ENCODE peak calls at places on chromosomes 4 and X, in four cellular contexts. M is HAP-1; C is BJ; Z is stimulated activated CD4-positive, alpha-beta T cell treated with anti-CD3 and anti-CD28 coated beads, Interleukin-2, amount 100 ng/mL, for 4 hours. P is an unnamed sample.
A peak's percentile ranks its signal among the peaks of the same experiment; 100 is the strongest.

GRCh38 chrX:42755820-42756219 is 22.1 kb downstream of the PPP1R2C start:
- DNase-seq in C (peak; percentile 31), M (no peak), Z (no peak), P (peak; percentile 66)

GRCh38 chrX:147884958-147885357 is 26.8 kb upstream of the FMR1 start:
- DNase-seq in C (no peak), M (no peak), Z (no peak), P (no peak)

GRCh38 chr4:913280-913618 is 18.9 kb downstream of the GAK start:
- DNase-seq in M (no peak), C (no peak), Z (no peak), P (no peak)

GRCh38 chr4:122662701-122663100 is 41.8 kb upstream of the IL21 start:
- DNase-seq in C (no peak), M (no peak), Z (no peak), P (no peak)

GRCh38 chr4:129043523-129043922 is 49.8 kb downstream of the SCLT1 start:
- DNase-seq in C (no peak), M (no peak), Z (no peak), P (peak; percentile 78)

GRCh38 chr4:78629991-78630541 is 78.5 kb downstream of the ANXA3 start:
- DNase-seq in C (no peak), Z (no peak), M (no peak), P (no peak)

GRCh38 chrX:149648932-149649331 is 17.3 kb upstream of the TMEM185A start:
- DNase-seq in Z (no peak), C (no peak), M (no peak), P (no peak)

GRCh38 chrX:13791559-13791958 is 25.3 kb downstream of the GPM6B start:
- DNase-seq in M (peak; percentile 72), Z (no peak), C (no peak), P (no peak)

GRCh38 chr4:88144866-88145300 is 13.6 kb downstream of the ABCG2 start:
- DNase-seq in M (no peak), C (no peak), Z (no peak), P (no peak)

GRCh38 chr4:52051615-52052474 is 741 bp downstream of the SPATA18 start:
- DNase-seq in M (no peak), C (peak; percentile 47), Z (no peak), P (peak; percentile 90)

GRCh38 chr4:40548256-40548655 is 81.4 kb downstream of the RBM47 start:
- DNase-seq in C (no peak), M (no peak), Z (no peak), P (peak; percentile 42)

GRCh38 chr4:37522996-37523395 is 163.2 kb downstream of the RELL1 start:
- DNase-seq in M (no peak), C (no peak), Z (no peak), P (no peak)

GRCh38 chr4:87823741-87824140 is 9.0 kb upstream of the MEPE start:
- DNase-seq in M (no peak), C (no peak), Z (no peak), P (no peak)

GRCh38 chr4:10983885-10984284 is 299.3 kb upstream of the CLNK start:
- DNase-seq in Z (no peak), M (no peak), C (no peak), P (no peak)

GRCh38 chr4:168433576-168433975 is 46.7 kb downstream of the DDX60L start:
- DNase-seq in C (no peak), Z (no peak), M (no peak), P (no peak)

GRCh38 chr4:2402053-2402452 is 16.4 kb downstream of the ZFYVE28 start:
- DNase-seq in M (peak; percentile 79), Z (no peak), C (no peak), P (peak; percentile 45)

GRCh38 chr4:157265281-157265680 is 44.8 kb downstream of the GRIA2 start:
- DNase-seq in Z (no peak), C (no peak), M (no peak), P (peak; percentile 34)

GRCh38 chrX:95248386-95248785 is 1436.3 kb upstream of the DIAPH2 start:
- DNase-seq in M (no peak), Z (no peak), C (no peak), P (no peak)

GRCh38 chrX:15310117-15310516 is 5.3 kb downstream of the ASB11 start:
- DNase-seq in M (no peak), Z (no peak), C (no peak), P (peak; percentile 60)

GRCh38 chr4:72969957-72970356 is 99.6 kb downstream of the COX18 start:
- DNase-seq in M (no peak), C (no peak), Z (no peak), P (peak; percentile 68)

GRCh38 chr4:62243895-62244294 is 1043.8 kb downstream of the ADGRL3 start:
- DNase-seq in Z (no peak), C (no peak), M (no peak), P (no peak)

GRCh38 chrX:44306336-44306735 is 37.1 kb downstream of the EFHC2 start:
- DNase-seq in Z (no peak), M (peak; percentile 20), C (no peak), P (peak; percentile 51)

GRCh38 chr4:156934259-156934635 is 37.4 kb downstream of the PDGFC start:
- DNase-seq in C (no peak), Z (no peak), M (no peak), P (no peak)

GRCh38 chr4:113645771-113646455 is 115.6 kb downstream of the CAMK2D start:
- DNase-seq in C (no peak), M (peak; percentile 81), Z (no peak), P (no peak)

GRCh38 chrX:37912286-37912685 is 64.9 kb upstream of the DYNLT3 start:
- DNase-seq in M (no peak), C (peak; percentile 25), Z (no peak), P (no peak)

GRCh38 chr4:102554482-102554881 is 53.3 kb downstream of the NFKB1 start:
- DNase-seq in M (no peak), Z (no peak), C (no peak), P (no peak)

GRCh38 chrX:40922307-40922706 is 162.9 kb upstream of the USP9X start:
- DNase-seq in C (no peak), M (peak; percentile 65), Z (no peak), P (peak; percentile 9)

GRCh38 chr4:146040623-146041022 is 102.0 kb upstream of the ZNF827 start:
- DNase-seq in Z (no peak), C (no peak), M (no peak), P (no peak)

GRCh38 chr4:159484861-159485260 is 382.0 kb downstream of the RAPGEF2 start:
- DNase-seq in M (no peak), Z (no peak), C (no peak), P (peak; percentile 61)

GRCh38 chr4:133160853-133161252 is 11.8 kb downstream of the PCDH10 start:
- DNase-seq in M (no peak), C (no peak), Z (no peak), P (no peak)

GRCh38 chr4:153757407-153757806 is 2.4 kb downstream of the RNF175 start:
- DNase-seq in M (no peak), Z (no peak), C (no peak), P (no peak)

GRCh38 chrX:100409316-100410082 is 574 bp downstream of the PCDH19 start:
- DNase-seq in C (no peak), Z (no peak), M (no peak), P (peak; percentile 21)

P was measured in adipocyte.